ENCODE peak calls at places on chromosome 20, in nine cellular contexts. One of them, this sample, is unnamed.

GRCh38 chr20:63183422-63184146 is 32.3 kb downstream of the YTHDF1 start:
- DNase-seq in psoas muscle: peak
- DNase-seq in pancreas: peak
- DNase-seq in left ventricle myocardium inferior: no peak
- DNase-seq in tibial nerve: no peak
- DNase-seq in A549: peak
- DNase-seq in fibroblast of lung: no peak
- DNase-seq in GM23248: peak
- DNase-seq in OCI-LY7: peak
- DNase-seq in this sample: peak

GRCh38 chr20:50133041-50133440 is 20.1 kb upstream of the UBE2V1 start:
- DNase-seq in tibial nerve: no peak
- DNase-seq in psoas muscle: no peak
- DNase-seq in fibroblast of lung: no peak
- DNase-seq in pancreas: no peak
- DNase-seq in GM23248: no peak
- DNase-seq in A549: no peak
- DNase-seq in OCI-LY7: no peak
- DNase-seq in left ventricle myocardium inferior: no peak
- DNase-seq in this sample: no peak

GRCh38 chr20:36463212-36464061 is 77.9 kb upstream of the MYL9 start:
- DNase-seq in left ventricle myocardium inferior: no peak
- DNase-seq in A549: no peak
- DNase-seq in fibroblast of lung: no peak
- DNase-seq in pancreas: no peak
- DNase-seq in GM23248: peak
- DNase-seq in OCI-LY7: peak
- DNase-seq in tibial nerve: no peak
- DNase-seq in psoas muscle: no peak
- DNase-seq in this sample: peak

GRCh38 chr20:5402903-5403531 is 86.3 kb upstream of the PROKR2 start:
- DNase-seq in fibroblast of lung: no peak
- DNase-seq in psoas muscle: no peak
- DNase-seq in A549: peak
- DNase-seq in GM23248: peak
- DNase-seq in OCI-LY7: peak
- DNase-seq in pancreas: no peak
- DNase-seq in left ventricle myocardium inferior: no peak
- DNase-seq in tibial nerve: no peak
- DNase-seq in this sample: peak

GRCh38 chr20:13953227-13953626 is 37.2 kb downstream of the SEL1L2 start:
- DNase-seq in fibroblast of lung: no peak
- DNase-seq in GM23248: no peak
- DNase-seq in A549: no peak
- DNase-seq in OCI-LY7: no peak
- DNase-seq in pancreas: no peak
- DNase-seq in psoas muscle: no peak
- DNase-seq in left ventricle myocardium inferior: no peak
- DNase-seq in tibial nerve: no peak
- DNase-seq in this sample: peak

GRCh38 chr20:48584391-48585249 is 243.2 kb downstream of the PREX1 start:
- DNase-seq in left ventricle myocardium inferior: no peak
- DNase-seq in GM23248: no peak
- DNase-seq in fibroblast of lung: no peak
- DNase-seq in OCI-LY7: no peak
- DNase-seq in psoas muscle: no peak
- DNase-seq in pancreas: no peak
- DNase-seq in A549: no peak
- DNase-seq in tibial nerve: no peak
- DNase-seq in this sample: no peak

GRCh38 chr20:3203315-3204123 is 963 bp downstream of the DDRGK1 start:
- DNase-seq in fibroblast of lung: peak
- DNase-seq in A549: no peak
- DNase-seq in psoas muscle: no peak
- DNase-seq in OCI-LY7: peak
- DNase-seq in pancreas: peak
- DNase-seq in GM23248: peak
- DNase-seq in left ventricle myocardium inferior: no peak
- DNase-seq in tibial nerve: no peak
- DNase-seq in this sample: peak

GRCh38 chr20:12012241-12013222 is 94.8 kb downstream of the BTBD3 start:
- DNase-seq in tibial nerve: no peak
- DNase-seq in GM23248: peak
- DNase-seq in OCI-LY7: peak
- DNase-seq in psoas muscle: no peak
- DNase-seq in pancreas: no peak
- DNase-seq in left ventricle myocardium inferior: no peak
- DNase-seq in A549: peak
- DNase-seq in fibroblast of lung: peak
- DNase-seq in this sample: peak

GRCh38 chr20:48986899-48987298 is 59.2 kb upstream of the CSE1L start:
- DNase-seq in psoas muscle: no peak
- DNase-seq in left ventricle myocardium inferior: no peak
- DNase-seq in A549: no peak
- DNase-seq in pancreas: no peak
- DNase-seq in fibroblast of lung: no peak
- DNase-seq in OCI-LY7: no peak
- DNase-seq in GM23248: peak
- DNase-seq in tibial nerve: no peak
- DNase-seq in this sample: peak

GRCh38 chr20:52313335-52313963 is 121.9 kb upstream of the ZFP64 start:
- DNase-seq in OCI-LY7: no peak
- DNase-seq in GM23248: peak
- DNase-seq in tibial nerve: no peak
- DNase-seq in A549: peak
- DNase-seq in pancreas: no peak
- DNase-seq in fibroblast of lung: peak
- DNase-seq in psoas muscle: no peak
- DNase-seq in left ventricle myocardium inferior: no peak
- DNase-seq in this sample: no peak

GRCh38 chr20:2984956-2985661 is 58.3 kb upstream of the GNRH2 start:
- DNase-seq in A549: no peak
- DNase-seq in psoas muscle: no peak
- DNase-seq in fibroblast of lung: peak
- DNase-seq in pancreas: no peak
- DNase-seq in left ventricle myocardium inferior: no peak
- DNase-seq in GM23248: peak
- DNase-seq in OCI-LY7: no peak
- DNase-seq in tibial nerve: no peak
- DNase-seq in this sample: no peak

GRCh38 chr20:6590891-6591679 is 176.4 kb upstream of the BMP2 start:
- DNase-seq in tibial nerve: no peak
- DNase-seq in pancreas: no peak
- DNase-seq in A549: no peak
- DNase-seq in OCI-LY7: no peak
- DNase-seq in fibroblast of lung: peak
- DNase-seq in GM23248: peak
- DNase-seq in psoas muscle: no peak
- DNase-seq in left ventricle myocardium inferior: no peak
- DNase-seq in this sample: no peak

GRCh38 chr20:37270586-37271420 is 9.2 kb upstream of the GHRH start:
- DNase-seq in left ventricle myocardium inferior: no peak
- DNase-seq in OCI-LY7: no peak
- DNase-seq in psoas muscle: no peak
- DNase-seq in fibroblast of lung: peak
- DNase-seq in A549: no peak
- DNase-seq in GM23248: no peak
- DNase-seq in pancreas: no peak
- DNase-seq in tibial nerve: no peak
- DNase-seq in this sample: peak

DNA sequence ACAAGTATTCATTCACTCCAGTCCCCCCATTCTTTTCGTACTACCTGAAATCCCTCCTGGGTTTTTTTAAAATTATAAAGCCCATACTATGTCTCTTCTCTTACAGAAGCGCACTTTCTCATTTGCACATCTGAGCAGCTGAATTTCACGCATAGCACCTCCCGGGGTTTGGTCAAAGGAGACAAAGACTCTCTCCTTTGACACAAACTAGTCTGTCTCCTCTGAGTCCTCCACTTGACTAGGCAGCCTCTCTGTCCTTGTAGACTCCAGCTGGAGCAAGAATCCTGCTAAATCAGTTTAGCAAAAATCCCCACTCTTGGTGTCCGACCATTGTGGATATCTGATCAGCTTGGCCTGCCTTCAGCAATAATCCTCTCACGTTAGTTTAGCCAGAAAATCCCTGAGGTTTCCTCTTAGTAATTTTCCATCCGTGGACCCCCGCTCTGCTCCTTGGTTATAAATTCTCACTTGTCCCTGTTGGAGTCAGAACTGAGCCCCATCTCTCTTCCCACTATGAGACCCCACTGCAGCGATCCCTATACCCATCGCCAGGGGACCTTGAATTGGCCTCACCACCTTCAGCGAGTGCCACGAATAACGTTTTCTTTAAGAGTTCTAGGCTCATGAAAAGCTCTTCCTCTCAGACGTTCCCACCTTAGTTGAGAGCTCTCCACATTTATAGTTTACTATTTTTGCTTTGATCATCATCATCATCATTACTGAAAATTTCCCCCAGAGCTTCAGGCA is 29.0 kb downstream of the PDYN start:
- DNase-seq in pancreas: no peak
- DNase-seq in left ventricle myocardium inferior: no peak
- DNase-seq in psoas muscle: no peak
- DNase-seq in tibial nerve: no peak
- DNase-seq in A549: no peak
- DNase-seq in OCI-LY7: no peak
- DNase-seq in GM23248: peak
- DNase-seq in fibroblast of lung: no peak
- DNase-seq in this sample: no peak
- H3K27ac ChIP-seq in pancreas: no peak
- H3K27ac ChIP-seq in left ventricle myocardium inferior: no peak
- H3K27ac ChIP-seq in psoas muscle: no peak
- H3K27ac ChIP-seq in tibial nerve: no peak
- H3K27ac ChIP-seq in A549: no peak
- H3K27ac ChIP-seq in OCI-LY7: no peak
- H3K27ac ChIP-seq in GM23248: no peak
- H3K27ac ChIP-seq in fibroblast of lung: no peak
- H3K27ac ChIP-seq in this sample: no peak

DNA sequence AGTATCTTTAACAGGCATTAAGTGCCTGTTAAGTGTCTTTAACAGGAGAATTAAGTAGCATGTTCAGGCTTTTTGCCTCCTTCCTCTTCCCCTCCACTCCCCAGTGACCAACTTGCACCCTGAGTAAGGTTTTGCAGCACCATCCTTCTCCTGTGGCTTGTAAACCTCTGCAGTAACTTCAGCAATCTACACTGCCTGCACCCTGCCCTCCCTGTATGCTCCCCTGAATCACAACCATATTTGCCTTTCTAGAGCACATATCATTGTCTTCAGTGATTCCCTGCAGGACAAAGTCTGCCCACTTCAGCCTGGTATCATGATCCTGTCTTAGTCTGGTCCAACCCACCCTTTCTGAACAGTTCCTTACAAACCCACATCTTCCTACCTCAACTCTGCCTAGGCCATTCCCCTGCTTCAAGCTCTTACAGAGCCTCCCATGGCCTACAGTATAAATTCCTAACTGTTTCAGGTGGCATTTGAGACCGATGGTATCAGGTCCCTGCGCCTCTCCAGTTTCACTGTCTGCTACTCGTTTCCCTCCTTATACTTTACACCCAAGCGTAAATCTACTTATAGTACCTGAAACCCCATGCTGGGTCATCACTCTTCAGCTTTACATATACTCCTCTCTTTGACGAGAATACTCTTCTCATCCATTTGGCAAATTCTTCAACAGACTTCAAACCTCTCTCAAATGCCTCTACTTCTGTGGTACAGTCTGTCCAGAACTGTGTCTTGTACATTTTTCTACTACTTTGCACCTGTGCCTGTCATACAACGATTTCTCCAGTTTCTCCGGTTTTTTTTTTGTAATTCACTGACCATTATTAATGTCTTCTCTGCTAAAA is 69.8 kb downstream of the ZHX3 start:
- DNase-seq in fibroblast of lung: peak
- DNase-seq in pancreas: no peak
- DNase-seq in left ventricle myocardium inferior: no peak
- DNase-seq in A549: no peak
- DNase-seq in tibial nerve: no peak
- DNase-seq in psoas muscle: no peak
- DNase-seq in GM23248: no peak
- DNase-seq in OCI-LY7: no peak
- DNase-seq in this sample: peak
- H3K4me3 ChIP-seq in fibroblast of lung: no peak
- H3K4me3 ChIP-seq in pancreas: no peak
- H3K4me3 ChIP-seq in left ventricle myocardium inferior: peak
- H3K4me3 ChIP-seq in A549: no peak
- H3K4me3 ChIP-seq in tibial nerve: no peak
- H3K4me3 ChIP-seq in psoas muscle: no peak
- H3K4me3 ChIP-seq in GM23248: peak
- H3K4me3 ChIP-seq in OCI-LY7: no peak
- H3K4me3 ChIP-seq in this sample: no peak

GRCh38 chr20:33647603-33648395 is 14.3 kb upstream of the C20orf144 start:
- DNase-seq in pancreas: no peak
- DNase-seq in left ventricle myocardium inferior: peak
- DNase-seq in GM23248: peak
- DNase-seq in tibial nerve: no peak
- DNase-seq in OCI-LY7: no peak
- DNase-seq in fibroblast of lung: peak
- DNase-seq in A549: no peak
- DNase-seq in psoas muscle: no peak
- DNase-seq in this sample: no peak
- H3K27ac ChIP-seq in pancreas: peak
- H3K27ac ChIP-seq in left ventricle myocardium inferior: peak
- H3K27ac ChIP-seq in GM23248: peak
- H3K27ac ChIP-seq in tibial nerve: no peak
- H3K27ac ChIP-seq in OCI-LY7: no peak
- H3K27ac ChIP-seq in fibroblast of lung: no peak
- H3K27ac ChIP-seq in A549: no peak
- H3K27ac ChIP-seq in psoas muscle: no peak
- H3K27ac ChIP-seq in this sample: no peak

DNA sequence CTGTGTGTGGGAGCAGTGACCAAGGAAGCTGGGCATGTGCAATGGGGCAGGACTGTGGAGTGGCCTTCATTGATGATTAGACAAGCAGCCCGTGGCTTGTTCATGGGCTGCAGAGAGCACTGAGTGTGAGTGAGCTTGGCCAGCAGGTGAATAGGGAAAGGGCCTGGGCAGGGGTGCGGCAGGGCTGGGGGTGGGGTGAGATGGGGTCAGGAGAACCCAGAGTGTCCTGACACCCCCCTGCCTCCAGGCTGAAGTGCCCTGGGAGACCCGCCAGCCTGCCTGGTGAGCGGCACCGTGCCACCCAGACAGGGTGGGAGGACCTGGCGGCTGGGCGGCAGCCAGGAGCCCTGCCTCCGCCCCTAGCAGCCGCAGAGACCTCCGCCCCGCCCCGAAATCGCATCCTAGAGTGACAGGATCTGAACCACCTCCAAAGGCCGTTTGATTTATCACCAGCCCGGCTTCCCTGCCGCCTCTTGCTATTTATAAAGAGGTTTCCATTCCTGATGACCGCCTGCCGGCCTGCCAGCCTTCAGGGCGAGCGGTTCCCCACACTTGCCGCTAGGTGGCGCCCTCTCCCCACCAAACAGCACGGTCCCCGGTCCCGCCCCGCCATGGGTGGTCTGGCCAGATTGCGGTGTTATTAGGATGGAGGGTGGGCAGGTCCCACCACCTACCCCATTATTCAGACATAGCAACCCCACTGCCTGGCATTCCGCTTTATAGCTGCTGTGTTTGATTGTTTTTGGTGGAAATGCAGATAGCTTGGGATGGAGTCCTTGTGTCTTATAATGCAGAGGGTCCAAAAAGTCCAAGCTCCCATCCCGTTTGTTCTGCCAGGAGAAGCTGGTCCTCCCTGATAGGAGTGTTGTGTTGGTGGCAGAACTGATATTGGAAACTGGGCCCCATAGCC is 3.5 kb downstream of the MYLK2 start:
- DNase-seq in GM23248: peak
- DNase-seq in fibroblast of lung: peak
- DNase-seq in left ventricle myocardium inferior: peak
- DNase-seq in A549: peak
- DNase-seq in tibial nerve: peak
- DNase-seq in OCI-LY7: peak
- DNase-seq in psoas muscle: peak
- DNase-seq in pancreas: peak
- DNase-seq in this sample: peak
- H3K4me3 ChIP-seq in GM23248: no peak
- H3K4me3 ChIP-seq in fibroblast of lung: no peak
- H3K4me3 ChIP-seq in left ventricle myocardium inferior: no peak
- H3K4me3 ChIP-seq in A549: peak
- H3K4me3 ChIP-seq in tibial nerve: no peak
- H3K4me3 ChIP-seq in OCI-LY7: no peak
- H3K4me3 ChIP-seq in psoas muscle: peak
- H3K4me3 ChIP-seq in pancreas: no peak
- H3K4me3 ChIP-seq in this sample: no peak